ENCODE peak calls at places on chromosome 4, in six cellular contexts. One of them, this sample, is unnamed.

GRCh38 chr4:53055274-53055673 is 193.2 kb downstream of the RASL11B start:
- DNase-seq in GM06990: no peak
- DNase-seq in GM12865: no peak
- DNase-seq in small intestine: no peak
- DNase-seq in NCI-H460: no peak
- DNase-seq in IMR-90: peak; percentile 84
- DNase-seq in this sample: no peak

GRCh38 chr4:53478671-53479456 is 101.4 kb downstream of the FIP1L1 start:
- DNase-seq in GM06990: no peak
- DNase-seq in GM12865: no peak
- DNase-seq in small intestine: no peak
- DNase-seq in NCI-H460: no peak
- DNase-seq in IMR-90: peak; percentile 94
- DNase-seq in this sample: no peak

GRCh38 chr4:176792348-176793059 is at the start of gene VEGFC:
- DNase-seq in GM06990: no peak
- DNase-seq in GM12865: peak; percentile 45
- DNase-seq in small intestine: peak; percentile 16
- DNase-seq in NCI-H460: peak; percentile 65
- DNase-seq in IMR-90: peak; percentile 73
- DNase-seq in this sample: no peak

GRCh38 chr4:148814030-148814429 is 371.8 kb upstream of the NR3C2 start:
- DNase-seq in GM06990: no peak
- DNase-seq in GM12865: no peak
- DNase-seq in small intestine: peak; percentile 22
- DNase-seq in NCI-H460: no peak
- DNase-seq in IMR-90: no peak
- DNase-seq in this sample: no peak

GRCh38 chr4:188297873-188298272 is 158.6 kb downstream of the TRIML1 start:
- DNase-seq in GM06990: no peak
- DNase-seq in GM12865: no peak
- DNase-seq in small intestine: no peak
- DNase-seq in NCI-H460: no peak
- DNase-seq in IMR-90: peak; percentile 85
- DNase-seq in this sample: no peak

GRCh38 chr4:99389606-99390005 is 37.1 kb upstream of the ADH1C start:
- DNase-seq in GM06990: no peak
- DNase-seq in GM12865: no peak
- DNase-seq in small intestine: no peak
- DNase-seq in NCI-H460: no peak
- DNase-seq in IMR-90: peak; percentile 64
- DNase-seq in this sample: no peak

GRCh38 chr4:156146581-156146980 is 192.9 kb upstream of the CTSO start:
- DNase-seq in GM06990: no peak
- DNase-seq in GM12865: no peak
- DNase-seq in small intestine: no peak
- DNase-seq in NCI-H460: no peak
- DNase-seq in IMR-90: no peak
- DNase-seq in this sample: no peak

GRCh38 chr4:155964016-155964891 is 10.6 kb upstream of the CTSO start:
- DNase-seq in GM06990: no peak
- DNase-seq in GM12865: no peak
- DNase-seq in small intestine: no peak
- DNase-seq in NCI-H460: no peak
- DNase-seq in IMR-90: no peak
- DNase-seq in this sample: no peak

GRCh38 chr4:108377021-108377420 is 208.3 kb upstream of the LEF1 start:
- DNase-seq in GM06990: no peak
- DNase-seq in GM12865: peak; percentile 34
- DNase-seq in small intestine: no peak
- DNase-seq in NCI-H460: no peak
- DNase-seq in IMR-90: no peak
- DNase-seq in this sample: no peak

GRCh38 chr4:182770969-182771330 is 146.2 kb downstream of the DCTD start:
- DNase-seq in GM06990: no peak
- DNase-seq in GM12865: no peak
- DNase-seq in small intestine: no peak
- DNase-seq in NCI-H460: no peak
- DNase-seq in IMR-90: peak; percentile 12
- DNase-seq in this sample: no peak

GRCh38 chr4:1842993-1843448 is 12.9 kb downstream of the LETM1 start:
- DNase-seq in GM06990: no peak
- DNase-seq in GM12865: no peak
- DNase-seq in small intestine: no peak
- DNase-seq in NCI-H460: no peak
- DNase-seq in IMR-90: peak; percentile 94
- DNase-seq in this sample: no peak

GRCh38 chr4:183249854-183250253 is 70.2 kb downstream of the CLDN22 start:
- DNase-seq in GM06990: no peak
- DNase-seq in GM12865: peak; percentile 20
- DNase-seq in small intestine: peak; percentile 32
- DNase-seq in NCI-H460: peak; percentile 36
- DNase-seq in IMR-90: peak; percentile 52
- DNase-seq in this sample: no peak

GRCh38 chr4:112865443-112865842 is 184.0 kb upstream of the ANK2 start:
- DNase-seq in GM06990: no peak
- DNase-seq in GM12865: no peak
- DNase-seq in small intestine: no peak
- DNase-seq in NCI-H460: no peak
- DNase-seq in IMR-90: no peak
- DNase-seq in this sample: no peak

GRCh38 chr4:146310319-146311021 is 96.1 kb downstream of the REELD1 start:
- DNase-seq in GM06990: no peak
- DNase-seq in GM12865: peak; percentile 28
- DNase-seq in small intestine: no peak
- DNase-seq in NCI-H460: no peak
- DNase-seq in IMR-90: no peak
- DNase-seq in this sample: no peak

GRCh38 chr4:70336043-70336442 is 1.3 kb downstream of the CABS1 start:
- DNase-seq in GM06990: no peak
- DNase-seq in GM12865: no peak
- DNase-seq in small intestine: no peak
- DNase-seq in NCI-H460: no peak
- DNase-seq in IMR-90: no peak
- DNase-seq in this sample: no peak

GRCh38 chr4:52051213-52051614 is at the start of gene SPATA18:
- DNase-seq in GM06990: peak; percentile 45
- DNase-seq in GM12865: peak; percentile 9
- DNase-seq in small intestine: peak; percentile 67
- DNase-seq in NCI-H460: no peak
- DNase-seq in IMR-90: no peak
- DNase-seq in this sample: no peak

GRCh38 chr4:71186566-71187398 is 152.0 kb upstream of the SLC4A4 start:
- DNase-seq in GM06990: peak; percentile 26
- DNase-seq in GM12865: no peak
- DNase-seq in small intestine: peak; percentile 75
- DNase-seq in NCI-H460: no peak
- DNase-seq in IMR-90: peak; percentile 53
- DNase-seq in this sample: no peak

GRCh38 chr4:98150092-98150761 is 7.0 kb upstream of the STPG2 start:
- DNase-seq in GM06990: no peak
- DNase-seq in GM12865: no peak
- DNase-seq in small intestine: no peak
- DNase-seq in NCI-H460: no peak
- DNase-seq in IMR-90: peak; percentile 16
- DNase-seq in this sample: no peak

GRCh38 chr4:131054489-131055019 is 1958.6 kb downstream of the C4orf33 start:
- DNase-seq in GM06990: no peak
- DNase-seq in GM12865: peak; percentile 3
- DNase-seq in small intestine: no peak
- DNase-seq in NCI-H460: no peak
- DNase-seq in IMR-90: no peak
- DNase-seq in this sample: no peak

GRCh38 chr4:10347281-10347795 is 109.9 kb downstream of the ZNF518B start:
- DNase-seq in GM06990: no peak
- DNase-seq in GM12865: no peak
- DNase-seq in small intestine: no peak
- DNase-seq in NCI-H460: no peak
- DNase-seq in IMR-90: no peak
- DNase-seq in this sample: no peak